ENCODE peak calls at places on chromosomes 7 and 10, in seven cellular contexts. P is thoracic aorta; T is NCI-H345; D is cardiac fibroblast; O is T-helper 2 cell; J is myocyte; R is stimulated activated CD4-positive, alpha-beta T cell treated with anti-CD3 and anti-CD28 coated beads, Interleukin-12 subunit alpha, Interleukin-12 subunit beta, amount 100 ng/mL, for 4 hours. E is an unnamed sample.
A peak's percentile ranks its signal among the peaks of the same experiment; 100 is the strongest.

GRCh38 chr7:33807779-33808482 is 97.4 kb upstream of the BMPER start:
- DNase-seq in P (no peak), J (peak; percentile 64), T (no peak), R (no peak), O (no peak), D (peak; percentile 83), E (peak; percentile 2)

GRCh38 chr10:100986952-100987684 is at the start of the genes MRPL43 and TWNK:
- DNase-seq in T (peak; percentile 74), O (peak; percentile 75), J (peak; percentile 85), R (peak; percentile 82), P (peak; percentile 65), D (peak; percentile 73), E (peak; percentile 96)

GRCh38 chr7:73668103-73668937 is 689 bp downstream of the VPS37D start:
- DNase-seq in T (peak; percentile 5), O (no peak), D (no peak), P (no peak), J (no peak), R (no peak), E (no peak)

GRCh38 chr10:79260803-79261740 is 86.2 kb upstream of the PPIF start:
- DNase-seq in O (no peak), J (no peak), D (peak; percentile 45), T (peak; percentile 61), R (no peak), P (no peak), E (no peak)

GRCh38 chr10:3213758-3214545 is 41.4 kb upstream of the PITRM1 start:
- DNase-seq in T (no peak), J (no peak), O (no peak), P (no peak), D (no peak), R (no peak), E (no peak)

GRCh38 chr10:127762925-127763324 is 25.9 kb downstream of the FOXI2 start:
- DNase-seq in O (no peak), D (no peak), T (no peak), R (no peak), J (no peak), P (no peak), E (no peak)

GRCh38 chr7:159036916-159037605 is 107.6 kb downstream of the VIPR2 start:
- DNase-seq in J (no peak), R (no peak), T (no peak), O (no peak), P (no peak), D (no peak), E (no peak)

GRCh38 chr7:72435366-72435765 is 23.2 kb upstream of the CALN1 start:
- DNase-seq in O (no peak), T (no peak), D (no peak), P (no peak), J (no peak), R (no peak), E (no peak)

GRCh38 chr7:105932835-105933477 is 30.1 kb upstream of the CDHR3 start:
- DNase-seq in R (no peak), J (peak; percentile 93), D (peak; percentile 84), T (no peak), P (no peak), O (no peak), E (no peak)

GRCh38 chr7:55020481-55020871 is 1.7 kb downstream of the EGFR start:
- DNase-seq in P (no peak), O (no peak), R (no peak), D (peak; percentile 57), T (no peak), J (peak; percentile 42), E (no peak)

GRCh38 chr7:135924302-135924701 is 52.9 kb downstream of the MTPN start:
- DNase-seq in P (no peak), O (no peak), T (no peak), D (no peak), R (no peak), J (no peak), E (no peak)

GRCh38 chr7:1413936-1414639 is 45.2 kb downstream of the MICALL2 start:
- DNase-seq in O (no peak), P (no peak), R (no peak), T (no peak), D (no peak), J (no peak), E (no peak)

GRCh38 chr10:66538908-66539307 is 386.9 kb upstream of the LRRTM3 start:
- DNase-seq in O (no peak), D (no peak), P (no peak), T (no peak), J (no peak), R (no peak), E (no peak)

GRCh38 chr10:75497997-75498797 is 66.8 kb downstream of the LRMDA start:
- DNase-seq in D (peak; percentile 62), R (no peak), O (no peak), T (no peak), J (peak; percentile 9), P (no peak), E (no peak)

GRCh38 chr10:3889961-3890522 is 105.0 kb upstream of the KLF6 start:
- DNase-seq in J (peak; percentile 53), O (no peak), R (no peak), P (no peak), T (no peak), D (peak; percentile 59), E (no peak)

GRCh38 chr10:27258838-27259532 is 18.4 kb upstream of the ACBD5 start:
- DNase-seq in T (peak; percentile 5), D (no peak), J (no peak), O (no peak), R (no peak), P (no peak), E (no peak)

GRCh38 chr7:158257516-158258410 is 329.9 kb downstream of the PTPRN2 start:
- DNase-seq in D (no peak), R (no peak), O (no peak), P (no peak), T (no peak), J (no peak), E (no peak)

GRCh38 chr10:88992945-88993537 is 2.4 kb downstream of the FAS start:
- DNase-seq in D (peak; percentile 63), P (no peak), O (no peak), R (no peak), J (peak; percentile 53), T (no peak), E (no peak)

GRCh38 chr7:37047260-37047659 is 323.0 kb upstream of the AOAH start:
- DNase-seq in R (no peak), P (no peak), T (no peak), D (no peak), J (no peak), O (no peak), E (no peak)

GRCh38 chr7:151839511-151839921 is 37.4 kb downstream of the PRKAG2 start:
- DNase-seq in J (no peak), T (no peak), R (no peak), P (no peak), O (no peak), D (no peak), E (no peak)

GRCh38 chr7:85516675-85517074 is 329.8 kb upstream of the SEMA3D start:
- DNase-seq in D (peak; percentile 3), R (no peak), O (no peak), P (no peak), T (no peak), J (no peak), E (no peak)

GRCh38 chr10:95423327-95424005 is 132.7 kb upstream of the PDLIM1 start:
- DNase-seq in J (no peak), R (no peak), T (peak; percentile 6), P (no peak), D (no peak), O (no peak), E (no peak)

GRCh38 chr7:101588131-101588935 is 40.8 kb downstream of the MYL10 start:
- DNase-seq in R (no peak), J (no peak), P (no peak), D (no peak), T (no peak), O (no peak), E (no peak)

GRCh38 chr10:58017719-58018367 is 249.9 kb downstream of the IPMK start:
- DNase-seq in T (no peak), P (no peak), O (no peak), R (no peak), J (peak; percentile 74), D (peak; percentile 67), E (no peak)

GRCh38 chr7:80133361-80134104 is 1.1 kb upstream of the GNAI1 start:
- DNase-seq in J (peak; percentile 25), R (no peak), P (no peak), T (no peak), D (no peak), O (no peak), E (no peak)

GRCh38 chr10:26887611-26888215 is 27.0 kb upstream of the ABI1 start:
- DNase-seq in T (no peak), R (no peak), O (no peak), J (no peak), D (no peak), P (no peak), E (no peak)

GRCh38 chr7:71787513-71787912 is 624.6 kb downstream of the CALN1 start:
- DNase-seq in R (no peak), J (peak; percentile 2), T (no peak), P (no peak), O (no peak), D (no peak), E (no peak)

GRCh38 chr7:130966246-130967009 is 232.4 kb upstream of the KLF14 start:
- DNase-seq in R (no peak), T (no peak), O (no peak), P (no peak), J (peak; percentile 86), D (no peak), E (no peak)

GRCh38 chr7:105791926-105792325 is 84.5 kb downstream of the ATXN7L1 start:
- DNase-seq in D (no peak), P (no peak), R (no peak), O (no peak), T (no peak), J (no peak), E (no peak)

GRCh38 chr7:13524076-13524475 is 465.4 kb downstream of the ETV1 start:
- DNase-seq in O (no peak), R (no peak), P (no peak), J (no peak), T (no peak), D (no peak), E (no peak)

GRCh38 chr10:111109506-111110242 is 32.8 kb downstream of the ADRA2A start:
- DNase-seq in O (no peak), D (no peak), T (peak; percentile 42), P (no peak), R (no peak), J (no peak), E (no peak)

GRCh38 chr7:127927339-127927679 is 103.9 kb downstream of the LRRC4 start:
- DNase-seq in T (no peak), O (no peak), R (no peak), D (peak; percentile 77), J (no peak), P (no peak), E (no peak)

GRCh38 chr7:39678935-39679690 is 55.7 kb downstream of the RALA start:
- DNase-seq in R (no peak), D (no peak), J (no peak), O (no peak), P (no peak), T (no peak), E (no peak)

GRCh38 chr7:157782041-157782440 is 445.2 kb downstream of the DNAJB6 start:
- DNase-seq in O (no peak), R (no peak), P (no peak), J (no peak), T (no peak), D (no peak), E (no peak)

GRCh38 chr10:93071674-93072224 is 1.9 kb upstream of the CYP26A1 start:
- DNase-seq in D (no peak), P (no peak), O (no peak), R (no peak), J (no peak), T (no peak), E (no peak)

GRCh38 chr7:135169141-135169935 is 1.2 kb downstream of the CYREN start:
- DNase-seq in D (peak; percentile 25), P (no peak), O (peak; percentile 47), J (peak; percentile 53), R (peak; percentile 53), T (no peak), E (peak; percentile 69)

GRCh38 chr7:95793658-95794057 is 21.3 kb downstream of the DYNC1I1 start:
- DNase-seq in D (no peak), J (no peak), P (no peak), T (no peak), R (no peak), O (no peak), E (no peak)

GRCh38 chr10:122852261-122852660 is 6.6 kb upstream of the CUZD1 start:
- DNase-seq in P (no peak), T (no peak), O (no peak), J (no peak), R (no peak), D (no peak), E (no peak)